ENCODE peak calls at places on chromosomes 7 and 10, in six cellular contexts. One of them, this sample, is unnamed.

GRCh38 chr7:100053201-100053600 is 3.6 kb downstream of the ZSCAN21 start:
- DNase-seq in stimulated activated CD8-positive, alpha-beta memory T cell treated with anti-CD3 and anti-CD28 coated beads, Interleukin-15, amount 100 ng/mL, for 24 hours: no peak
- DNase-seq in cardiac fibroblast: peak
- DNase-seq in Karpas-422: peak
- DNase-seq in NCI-H460: peak
- DNase-seq in MCF 10A: peak
- DNase-seq in this sample: peak

GRCh38 chr10:30047924-30048531 is 11.4 kb downstream of the JCAD start:
- DNase-seq in stimulated activated CD8-positive, alpha-beta memory T cell treated with anti-CD3 and anti-CD28 coated beads, Interleukin-15, amount 100 ng/mL, for 24 hours: no peak
- DNase-seq in cardiac fibroblast: no peak
- DNase-seq in Karpas-422: no peak
- DNase-seq in NCI-H460: no peak
- DNase-seq in MCF 10A: no peak
- DNase-seq in this sample: no peak

GRCh38 chr7:3607847-3608246 is 306.8 kb downstream of the SDK1 start:
- DNase-seq in stimulated activated CD8-positive, alpha-beta memory T cell treated with anti-CD3 and anti-CD28 coated beads, Interleukin-15, amount 100 ng/mL, for 24 hours: no peak
- DNase-seq in cardiac fibroblast: no peak
- DNase-seq in Karpas-422: no peak
- DNase-seq in NCI-H460: no peak
- DNase-seq in MCF 10A: no peak
- DNase-seq in this sample: no peak

GRCh38 chr10:76946268-76946667 is 691.3 kb downstream of the KCNMA1 start:
- DNase-seq in stimulated activated CD8-positive, alpha-beta memory T cell treated with anti-CD3 and anti-CD28 coated beads, Interleukin-15, amount 100 ng/mL, for 24 hours: no peak
- DNase-seq in cardiac fibroblast: peak
- DNase-seq in Karpas-422: no peak
- DNase-seq in NCI-H460: no peak
- DNase-seq in MCF 10A: peak
- DNase-seq in this sample: no peak

GRCh38 chr10:124971276-124971675 is 29.4 kb downstream of the ZRANB1 start:
- DNase-seq in stimulated activated CD8-positive, alpha-beta memory T cell treated with anti-CD3 and anti-CD28 coated beads, Interleukin-15, amount 100 ng/mL, for 24 hours: no peak
- DNase-seq in cardiac fibroblast: no peak
- DNase-seq in Karpas-422: no peak
- DNase-seq in NCI-H460: no peak
- DNase-seq in MCF 10A: no peak
- DNase-seq in this sample: no peak

GRCh38 chr10:106395061-106395749 is 769.3 kb downstream of the SORCS1 start:
- DNase-seq in stimulated activated CD8-positive, alpha-beta memory T cell treated with anti-CD3 and anti-CD28 coated beads, Interleukin-15, amount 100 ng/mL, for 24 hours: no peak
- DNase-seq in cardiac fibroblast: peak
- DNase-seq in Karpas-422: no peak
- DNase-seq in NCI-H460: no peak
- DNase-seq in MCF 10A: peak
- DNase-seq in this sample: no peak

GRCh38 chr10:24642921-24643678 is 80.6 kb downstream of the ARHGAP21 start:
- DNase-seq in stimulated activated CD8-positive, alpha-beta memory T cell treated with anti-CD3 and anti-CD28 coated beads, Interleukin-15, amount 100 ng/mL, for 24 hours: no peak
- DNase-seq in cardiac fibroblast: peak
- DNase-seq in Karpas-422: peak
- DNase-seq in NCI-H460: peak
- DNase-seq in MCF 10A: peak
- DNase-seq in this sample: no peak

GRCh38 chr10:86043236-86043635 is 323.4 kb downstream of the GRID1 start:
- DNase-seq in stimulated activated CD8-positive, alpha-beta memory T cell treated with anti-CD3 and anti-CD28 coated beads, Interleukin-15, amount 100 ng/mL, for 24 hours: no peak
- DNase-seq in cardiac fibroblast: no peak
- DNase-seq in Karpas-422: no peak
- DNase-seq in NCI-H460: no peak
- DNase-seq in MCF 10A: no peak
- DNase-seq in this sample: no peak

GRCh38 chr10:26331376-26331775 is 106.8 kb upstream of the APBB1IP start:
- DNase-seq in stimulated activated CD8-positive, alpha-beta memory T cell treated with anti-CD3 and anti-CD28 coated beads, Interleukin-15, amount 100 ng/mL, for 24 hours: no peak
- DNase-seq in cardiac fibroblast: no peak
- DNase-seq in Karpas-422: no peak
- DNase-seq in NCI-H460: no peak
- DNase-seq in MCF 10A: no peak
- DNase-seq in this sample: no peak

GRCh38 chr7:29038463-29038862 is 80.3 kb upstream of the TRIL start:
- DNase-seq in stimulated activated CD8-positive, alpha-beta memory T cell treated with anti-CD3 and anti-CD28 coated beads, Interleukin-15, amount 100 ng/mL, for 24 hours: no peak
- DNase-seq in cardiac fibroblast: peak
- DNase-seq in Karpas-422: no peak
- DNase-seq in NCI-H460: no peak
- DNase-seq in MCF 10A: no peak
- DNase-seq in this sample: no peak

GRCh38 chr10:520402-520787 is 169.1 kb downstream of the DIP2C start:
- DNase-seq in stimulated activated CD8-positive, alpha-beta memory T cell treated with anti-CD3 and anti-CD28 coated beads, Interleukin-15, amount 100 ng/mL, for 24 hours: no peak
- DNase-seq in cardiac fibroblast: no peak
- DNase-seq in Karpas-422: no peak
- DNase-seq in NCI-H460: no peak
- DNase-seq in MCF 10A: peak
- DNase-seq in this sample: peak

GRCh38 chr7:107045195-107045960 is 873 bp downstream of the PRKAR2B start:
- DNase-seq in stimulated activated CD8-positive, alpha-beta memory T cell treated with anti-CD3 and anti-CD28 coated beads, Interleukin-15, amount 100 ng/mL, for 24 hours: no peak
- DNase-seq in cardiac fibroblast: no peak
- DNase-seq in Karpas-422: no peak
- DNase-seq in NCI-H460: no peak
- DNase-seq in MCF 10A: no peak
- DNase-seq in this sample: no peak

GRCh38 chr7:94374231-94374630 is 20.5 kb upstream of the COL1A2 start:
- DNase-seq in stimulated activated CD8-positive, alpha-beta memory T cell treated with anti-CD3 and anti-CD28 coated beads, Interleukin-15, amount 100 ng/mL, for 24 hours: no peak
- DNase-seq in cardiac fibroblast: peak
- DNase-seq in Karpas-422: no peak
- DNase-seq in NCI-H460: peak
- DNase-seq in MCF 10A: peak
- DNase-seq in this sample: no peak